ENCODE peak calls at places on chromosomes 12 and 14, in four cellular contexts. W is mesenchymal stem cell, X is IMR-90, D is PC-3. H is an unnamed sample.

GRCh38 chr14:50608302-50608851 is 48.4 kb downstream of the ATL1 start:
- DNase-seq in W (no peak), X (no peak), D (no peak), H (peak)

GRCh38 chr12:30652034-30652696 is 43.5 kb downstream of the IPO8 start:
- DNase-seq in W (no peak), X (no peak), D (no peak), H (no peak)

GRCh38 chr14:71062581-71063303 is 155.5 kb downstream of the PCNX1 start:
- DNase-seq in W (peak), X (peak), D (peak), H (peak)

GRCh38 chr14:36423430-36423829 is 96.6 kb downstream of the NKX2-1 start:
- DNase-seq in W (no peak), X (no peak), D (no peak), H (no peak)

GRCh38 chr12:76881152-76881551 is 2.3 kb upstream of the CSRP2 start:
- DNase-seq in W (no peak), X (no peak), D (no peak), H (no peak)

GRCh38 chr12:110993425-110993824 is 73.0 kb upstream of the MYL2 start:
- DNase-seq in W (no peak), X (no peak), D (no peak), H (no peak)

GRCh38 chr12:34205401-34205800 is 183.1 kb downstream of the ALG10 start:
- DNase-seq in W (no peak), X (no peak), D (no peak), H (no peak)

GRCh38 chr14:98437113-98437512 is 834.9 kb downstream of the BCL11B start:
- DNase-seq in W (no peak), X (no peak), D (no peak), H (no peak)

GRCh38 chr12:87812030-87812429 is 217.2 kb downstream of the C12orf50 start:
- DNase-seq in W (no peak), X (peak), D (peak), H (peak)

GRCh38 chr14:64817631-64818030 is 62.1 kb downstream of the SPTB start:
- DNase-seq in W (no peak), X (no peak), D (no peak), H (peak)

GRCh38 chr14:58703149-58703509 is 65.4 kb downstream of the DACT1 start:
- DNase-seq in W (no peak), X (no peak), D (no peak), H (no peak)

GRCh38 chr14:57560681-57561080 is 67.0 kb upstream of the CCDC198 start:
- DNase-seq in W (no peak), X (no peak), D (no peak), H (no peak)

GRCh38 chr12:40336573-40337199 is 111.9 kb downstream of the LRRK2 start:
- DNase-seq in W (peak), X (peak), D (peak), H (peak)

GRCh38 chr12:94940771-94941170 is 62.7 kb downstream of the NDUFA12 start:
- DNase-seq in W (no peak), X (no peak), D (no peak), H (no peak)

GRCh38 chr12:130497991-130498390 is 160.3 kb downstream of the PIWIL1 start:
- DNase-seq in W (no peak), X (no peak), D (no peak), H (no peak)

GRCh38 chr12:76470028-76470939 is 89.3 kb downstream of the OSBPL8 start:
- DNase-seq in W (peak), X (peak), D (peak), H (peak)

GRCh38 chr14:53742226-53742607 is 214.4 kb downstream of the BMP4 start:
- DNase-seq in W (no peak), X (no peak), D (no peak), H (no peak)

GRCh38 chr12:113066806-113067400 is 10.4 kb downstream of the DTX1 start:
- DNase-seq in W (no peak), X (no peak), D (no peak), H (no peak)

GRCh38 chr14:94447986-94448808 is 4.4 kb downstream of the SERPINA11 start:
- DNase-seq in W (no peak), X (no peak), D (no peak), H (no peak)

GRCh38 chr12:65649126-65649525 is 175.2 kb upstream of the HMGA2 start:
- DNase-seq in W (peak), X (peak), D (peak), H (peak)

GRCh38 chr14:99681832-99682148 is 2.3 kb upstream of the CYP46A1 start:
- DNase-seq in W (no peak), X (no peak), D (no peak), H (no peak)

GRCh38 chr14:61147898-61148549 is 133.1 kb downstream of the TMEM30B start:
- DNase-seq in W (peak), X (peak), D (peak), H (no peak)

GRCh38 chr12:10001141-10001778 is 2.3 kb upstream of the CLEC1B start:
- DNase-seq in W (peak), X (no peak), D (no peak), H (no peak)

GRCh38 chr12:32987526-32987925 is 90.9 kb upstream of the PKP2 start:
- DNase-seq in W (no peak), X (no peak), D (no peak), H (no peak)

GRCh38 chr14:43651896-43652295 is 855.2 kb downstream of the FSCB start:
- DNase-seq in W (peak), X (no peak), D (no peak), H (no peak)

GRCh38 chr12:102730996-102731395 is 186.0 kb downstream of the PAH start:
- DNase-seq in W (no peak), X (no peak), D (no peak), H (no peak)

GRCh38 chr12:114869091-114869834 is 185.3 kb upstream of the TBX3 start:
- DNase-seq in W (peak), X (peak), D (peak), H (peak)

GRCh38 chr12:46445093-46445492 is 72.5 kb upstream of the SLC38A2 start:
- DNase-seq in W (no peak), X (no peak), D (no peak), H (no peak)

GRCh38 chr12:115204957-115205754 is 521.2 kb upstream of the TBX3 start:
- DNase-seq in W (peak), X (peak), D (peak), H (peak)

GRCh38 chr12:100672075-100672592 is 98.7 kb downstream of the GAS2L3 start:
- DNase-seq in W (peak), X (no peak), D (peak), H (peak)

GRCh38 chr14:104895786-104896642 is 28.7 kb upstream of the PLD4 start:
- DNase-seq in W (no peak), X (no peak), D (no peak), H (peak)

GRCh38 chr12:85807681-85808228 is 28.5 kb downstream of the RASSF9 start:
- DNase-seq in W (no peak), X (no peak), D (no peak), H (no peak)

GRCh38 chr12:85803231-85803630 is 33.0 kb downstream of the RASSF9 start:
- DNase-seq in W (no peak), X (peak), D (no peak), H (peak)

GRCh38 chr12:85804663-85805062 is 31.5 kb downstream of the RASSF9 start:
- DNase-seq in W (no peak), X (no peak), D (no peak), H (peak)

GRCh38 chr12:85803923-85804322 is 32.3 kb downstream of the RASSF9 start:
- DNase-seq in W (no peak), X (no peak), D (no peak), H (no peak)

GRCh38 chr12:85805654-85806053 is 30.6 kb downstream of the RASSF9 start:
- DNase-seq in W (no peak), X (no peak), D (no peak), H (peak)
- H2AFZ ChIP-seq in W (no peak), X (no peak), D (no peak), H (peak)

GRCh38 chr14:80491131-80491530 is 279.8 kb upstream of the DIO2 start:
- DNase-seq in W (peak), X (peak), D (no peak), H (peak)

GRCh38 chr14:80489513-80489912 is 278.2 kb upstream of the DIO2 start:
- DNase-seq in W (no peak), X (no peak), D (no peak), H (no peak)

GRCh38 chr14:80494769-80495168 is 283.5 kb upstream of the DIO2 start:
- DNase-seq in W (no peak), X (no peak), D (no peak), H (no peak)

GRCh38 chr14:80493620-80494019 is 282.3 kb upstream of the DIO2 start:
- DNase-seq in W (no peak), X (no peak), D (no peak), H (no peak)

DNA sequence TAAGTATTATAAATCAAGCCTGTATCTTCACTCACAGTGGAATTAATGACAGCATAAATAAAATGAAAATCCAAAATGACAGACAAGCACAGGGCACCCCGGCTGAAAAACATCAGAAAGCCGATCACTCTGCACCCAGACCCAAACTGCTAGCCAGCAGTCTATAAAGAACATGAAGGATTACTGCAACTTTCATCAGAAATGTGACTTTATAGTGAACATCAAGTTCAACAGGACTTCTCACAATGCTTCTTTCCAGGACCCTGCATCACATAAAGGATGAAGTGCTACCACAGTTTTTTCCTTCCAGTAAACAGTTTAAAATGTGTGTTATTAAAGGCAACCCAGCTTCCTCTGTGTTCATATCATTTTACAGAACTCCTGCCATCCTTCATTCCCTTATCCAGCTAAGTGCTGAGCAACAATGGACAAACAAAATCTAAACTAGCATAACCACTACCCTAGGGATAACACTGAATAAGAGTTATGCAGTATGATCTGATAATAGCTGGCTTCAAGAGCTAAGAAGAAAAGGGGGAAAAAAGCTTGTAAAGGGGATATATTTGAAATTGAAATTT is 280.3 kb upstream of the DIO2 start:
- DNase-seq in W (no peak), X (peak), D (no peak), H (peak)
- H2AFZ ChIP-seq in W (no peak), X (no peak), D (no peak), H (peak)

GRCh38 chr14:31505411-31505810 is 17.6 kb upstream of the GPR33 start:
- DNase-seq in W (peak), X (peak), D (no peak), H (peak)
- H2AFZ ChIP-seq in W (no peak), X (peak), D (no peak), H (peak)

GRCh38 chr12:14010989-14011388 is 29.6 kb upstream of the GRIN2B start:
- DNase-seq in W (no peak), X (no peak), D (no peak), H (no peak)
- H2AFZ ChIP-seq in W (no peak), X (no peak), D (no peak), H (no peak)

GRCh38 chr12:119016715-119017114 is 35.4 kb downstream of the SRRM4 start:
- DNase-seq in W (no peak), X (no peak), D (no peak), H (no peak)

GRCh38 chr12:119011231-119011630 is 29.9 kb downstream of the SRRM4 start:
- DNase-seq in W (no peak), X (no peak), D (no peak), H (no peak)

GRCh38 chr12:119012179-119012578 is 30.8 kb downstream of the SRRM4 start:
- DNase-seq in W (no peak), X (no peak), D (no peak), H (no peak)

GRCh38 chr12:119013023-119013422 is 31.7 kb downstream of the SRRM4 start:
- DNase-seq in W (no peak), X (no peak), D (no peak), H (no peak)

DNA sequence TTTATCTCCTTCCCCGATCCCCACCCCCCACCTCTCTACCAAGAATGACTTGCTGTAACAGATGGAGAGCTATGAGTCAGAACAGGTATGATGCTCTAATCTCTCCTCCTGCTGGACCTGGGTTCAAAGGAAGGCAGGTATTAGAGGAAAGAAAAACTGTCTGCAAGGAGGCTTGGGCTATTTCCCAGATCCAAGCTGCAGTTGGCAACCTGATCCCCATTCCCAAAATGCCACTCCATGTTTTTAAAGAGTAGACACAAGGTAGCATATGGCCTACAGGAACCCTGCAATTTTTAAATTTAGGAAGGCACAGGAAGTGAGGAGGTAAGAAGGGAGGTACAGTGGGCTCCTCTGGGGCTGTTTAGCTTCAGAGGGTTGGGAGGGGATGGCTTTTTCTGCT is 33.0 kb downstream of the SRRM4 start:
- DNase-seq in W (no peak), X (no peak), D (no peak), H (no peak)
- H2AFZ ChIP-seq in W (no peak), X (no peak), D (no peak), H (no peak)

DNA sequence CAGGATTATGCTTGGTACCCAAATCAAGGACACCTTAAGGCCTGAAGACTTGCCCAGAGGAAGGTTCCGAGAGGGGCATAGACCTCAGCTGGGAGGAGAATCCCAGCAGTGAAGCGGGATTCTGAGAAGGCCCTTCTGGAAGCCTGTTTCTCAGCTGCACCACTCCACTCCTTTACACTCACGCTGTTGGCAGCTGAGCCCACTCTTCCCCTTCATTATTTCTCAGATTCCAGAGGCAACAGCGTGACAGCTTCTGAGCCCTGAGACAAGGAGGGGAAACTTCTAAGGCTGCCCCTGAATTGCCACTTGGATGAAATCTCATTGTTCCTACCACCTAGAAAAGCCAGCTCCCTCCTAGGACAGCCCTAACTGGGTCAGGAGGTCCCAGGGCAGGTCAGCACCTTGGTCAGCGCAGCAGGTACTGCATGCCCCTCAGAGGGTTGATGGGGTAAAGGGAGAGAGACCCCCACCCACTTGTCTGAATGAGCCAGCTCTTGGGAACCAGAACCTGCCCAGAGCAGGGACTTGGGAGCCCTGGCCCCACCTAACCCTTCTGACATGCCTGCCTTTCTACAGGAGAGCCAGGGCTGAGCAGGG is 53.9 kb downstream of the ISCA2 start:
- DNase-seq in W (no peak), X (no peak), D (no peak), H (no peak)
- H2AFZ ChIP-seq in W (no peak), X (peak), D (no peak), H (no peak)

GRCh38 chr12:89490922-89491321 is 33.7 kb downstream of the GALNT4 start:
- DNase-seq in W (no peak), X (no peak), D (no peak), H (no peak)
- H2AFZ ChIP-seq in W (no peak), X (no peak), D (no peak), H (no peak)

GRCh38 chr14:89418452-89418851 is 1.4 kb upstream of the FOXN3 start:
- DNase-seq in W (no peak), X (no peak), D (no peak), H (peak)

GRCh38 chr14:89417111-89417468 is at the start of gene FOXN3:
- DNase-seq in W (peak), X (peak), D (peak), H (peak)

GRCh38 chr14:89415139-89415538 is 1.9 kb downstream of the FOXN3 start:
- DNase-seq in W (no peak), X (no peak), D (no peak), H (peak)

GRCh38 chr14:89417469-89418225 is 614 bp upstream of the FOXN3 start:
- DNase-seq in W (peak), X (peak), D (peak), H (peak)

GRCh38 chr14:89416002-89416995 is 734 bp downstream of the FOXN3 start:
- DNase-seq in W (peak), X (peak), D (peak), H (peak)
- H2AFZ ChIP-seq in W (peak), X (peak), D (peak), H (peak)

GRCh38 chr12:62660763-62661162 is 194.1 kb downstream of the MON2 start:
- DNase-seq in W (no peak), X (peak), D (peak), H (peak)
- H2AFZ ChIP-seq in W (no peak), X (no peak), D (peak), H (peak)

GRCh38 chr12:53972722-53973092 is 219 bp upstream of the HOXC11 start:
- DNase-seq in W (no peak), X (no peak), D (no peak), H (no peak)
- H2AFZ ChIP-seq in W (no peak), X (no peak), D (peak), H (no peak)

H was measured in GM23248.